ENCODE peak calls at places on chromosomes 13 and 19, in ten cellular contexts. D is activated naive CD8-positive, alpha-beta T cell treated with anti-CD3 and anti-CD28 coated beads, Interleukin-2, amount 50 U/mL, for 24 hours; V is hippocampal formation; Z is choroid plexus epithelial cell; T is body of pancreas; W is epithelial cell of esophagus; U is ELF-1; S is kidney tubule cell; L is lower leg skin; E is brain microvascular endothelial cell. J is an unnamed sample.

GRCh38 chr13:106088094-106088493 is 447.4 kb downstream of the EFNB2 start:
- DNase-seq in W (no peak), L (no peak), E (no peak), V (no peak), U (no peak), T (no peak), Z (no peak), S (peak), D (no peak), J (peak)

GRCh38 chr13:21850013-21851006 is 179.4 kb downstream of the FGF9 start:
- DNase-seq in W (no peak), T (no peak), S (no peak), U (no peak), V (no peak), L (no peak), Z (no peak), E (no peak), D (no peak), J (no peak)

GRCh38 chr19:1106841-1107654 is 3.3 kb downstream of the GPX4 start:
- DNase-seq in U (peak), E (no peak), V (no peak), D (no peak), W (peak), T (no peak), L (no peak), Z (peak), S (peak), J (no peak)

GRCh38 chr13:39410089-39410901 is 192.7 kb downstream of the LHFPL6 start:
- DNase-seq in V (no peak), D (no peak), L (no peak), W (no peak), S (no peak), Z (peak), E (no peak), U (no peak), T (no peak), J (peak)

GRCh38 chr13:40271511-40271910 is 394.9 kb downstream of the FOXO1 start:
- DNase-seq in U (no peak), E (no peak), W (no peak), L (no peak), S (no peak), D (no peak), T (peak), V (peak), Z (no peak), J (no peak)

GRCh38 chr19:11539495-11540365 is 1.1 kb downstream of the CNN1 start:
- DNase-seq in U (peak), T (no peak), V (no peak), E (peak), D (no peak), Z (peak), W (no peak), S (no peak), L (no peak), J (no peak)

GRCh38 chr13:84776578-84776977 is 894.3 kb upstream of the SLITRK1 start:
- DNase-seq in L (no peak), Z (no peak), U (no peak), W (no peak), T (no peak), D (no peak), S (no peak), V (no peak), E (no peak), J (no peak)

GRCh38 chr13:103639326-103639725 is 573.1 kb upstream of the SLC10A2 start:
- DNase-seq in S (no peak), E (no peak), Z (no peak), V (no peak), W (no peak), D (no peak), T (no peak), U (no peak), L (no peak), J (no peak)

GRCh38 chr19:11361037-11361770 is 6.0 kb downstream of the PLPPR2 start:
- DNase-seq in L (no peak), S (peak), D (peak), U (peak), T (peak), W (peak), Z (no peak), V (no peak), E (no peak), J (no peak)

J was measured in astrocyte of the cerebellum.